ENCODE peak calls at places on chromosome 3, in seven cellular contexts. W, L, G, Z, C, S and R are unnamed samples.

GRCh38 chr3:128488995-128489859 is 3.8 kb downstream of the GATA2 start:
- DNase-seq in W (no peak), L (no peak), G (peak), Z (peak), C (no peak), S (no peak), R (peak)

GRCh38 chr3:107512108-107512507 is 10.7 kb upstream of the BBX start:
- DNase-seq in W (no peak), L (no peak), G (no peak), Z (no peak), C (no peak), S (no peak), R (no peak)

GRCh38 chr3:127720985-127721384 is 48.2 kb downstream of the ABTB1 start:
- DNase-seq in W (no peak), L (no peak), G (peak), Z (no peak), C (no peak), S (no peak), R (no peak)

GRCh38 chr3:78253860-78254259 is 1214.0 kb downstream of the ROBO2 start:
- DNase-seq in W (no peak), L (no peak), G (no peak), Z (no peak), C (no peak), S (no peak), R (no peak)

GRCh38 chr3:40975711-40976121 is 223.6 kb upstream of the CTNNB1 start:
- DNase-seq in W (no peak), L (no peak), G (no peak), Z (no peak), C (no peak), S (no peak), R (no peak)

GRCh38 chr3:111796566-111796965 is 62.5 kb upstream of the PHLDB2 start:
- DNase-seq in W (no peak), L (no peak), G (no peak), Z (no peak), C (no peak), S (no peak), R (no peak)

GRCh38 chr3:127037971-127038446 is 55.1 kb downstream of the PLXNA1 start:
- DNase-seq in W (peak), L (no peak), G (peak), Z (no peak), C (no peak), S (no peak), R (no peak)

GRCh38 chr3:71268462-71268999 is 315.0 kb downstream of the FOXP1 start:
- DNase-seq in W (no peak), L (no peak), G (no peak), Z (no peak), C (no peak), S (no peak), R (no peak)

GRCh38 chr3:131143802-131144201 is 117.1 kb downstream of the NEK11 start:
- DNase-seq in W (no peak), L (no peak), G (no peak), Z (no peak), C (no peak), S (no peak), R (no peak)

GRCh38 chr3:175111036-175111435 is 251.9 kb downstream of the NAALADL2 start:
- DNase-seq in W (peak), L (peak), G (no peak), Z (no peak), C (no peak), S (no peak), R (no peak)

GRCh38 chr3:184255291-184256039 is 5.9 kb downstream of the CAMK2N2 start:
- DNase-seq in W (no peak), L (no peak), G (no peak), Z (no peak), C (no peak), S (no peak), R (peak)

GRCh38 chr3:196007744-196008143 is 74.1 kb downstream of the TFRC start:
- DNase-seq in W (no peak), L (no peak), G (peak), Z (no peak), C (no peak), S (no peak), R (no peak)

GRCh38 chr3:116083686-116084085 is 361.6 kb downstream of the LSAMP start:
- DNase-seq in W (no peak), L (no peak), G (no peak), Z (no peak), C (no peak), S (no peak), R (no peak)

GRCh38 chr3:116877968-116878367 is 168.4 kb downstream of the TUSC7 start:
- DNase-seq in W (no peak), L (no peak), G (no peak), Z (no peak), C (no peak), S (no peak), R (no peak)

GRCh38 chr3:13711911-13712650 is 163.2 kb downstream of the FBLN2 start:
- DNase-seq in W (no peak), L (no peak), G (peak), Z (no peak), C (no peak), S (peak), R (no peak)

GRCh38 chr3:59733041-59733809 is 683.4 kb upstream of the CFAP20DC start:
- DNase-seq in W (no peak), L (no peak), G (no peak), Z (no peak), C (no peak), S (no peak), R (no peak)

GRCh38 chr3:177746259-177747021 is 549.2 kb upstream of the TBL1XR1 start:
- DNase-seq in W (no peak), L (no peak), G (no peak), Z (no peak), C (no peak), S (no peak), R (no peak)

GRCh38 chr3:111936967-111937366 is 41.9 kb upstream of the ABHD10 start:
- DNase-seq in W (no peak), L (no peak), G (no peak), Z (no peak), C (no peak), S (no peak), R (no peak)

GRCh38 chr3:44242716-44243115 is 1.0 kb downstream of the TOPAZ1 start:
- DNase-seq in W (no peak), L (no peak), G (no peak), Z (no peak), C (no peak), S (no peak), R (no peak)

DNA sequence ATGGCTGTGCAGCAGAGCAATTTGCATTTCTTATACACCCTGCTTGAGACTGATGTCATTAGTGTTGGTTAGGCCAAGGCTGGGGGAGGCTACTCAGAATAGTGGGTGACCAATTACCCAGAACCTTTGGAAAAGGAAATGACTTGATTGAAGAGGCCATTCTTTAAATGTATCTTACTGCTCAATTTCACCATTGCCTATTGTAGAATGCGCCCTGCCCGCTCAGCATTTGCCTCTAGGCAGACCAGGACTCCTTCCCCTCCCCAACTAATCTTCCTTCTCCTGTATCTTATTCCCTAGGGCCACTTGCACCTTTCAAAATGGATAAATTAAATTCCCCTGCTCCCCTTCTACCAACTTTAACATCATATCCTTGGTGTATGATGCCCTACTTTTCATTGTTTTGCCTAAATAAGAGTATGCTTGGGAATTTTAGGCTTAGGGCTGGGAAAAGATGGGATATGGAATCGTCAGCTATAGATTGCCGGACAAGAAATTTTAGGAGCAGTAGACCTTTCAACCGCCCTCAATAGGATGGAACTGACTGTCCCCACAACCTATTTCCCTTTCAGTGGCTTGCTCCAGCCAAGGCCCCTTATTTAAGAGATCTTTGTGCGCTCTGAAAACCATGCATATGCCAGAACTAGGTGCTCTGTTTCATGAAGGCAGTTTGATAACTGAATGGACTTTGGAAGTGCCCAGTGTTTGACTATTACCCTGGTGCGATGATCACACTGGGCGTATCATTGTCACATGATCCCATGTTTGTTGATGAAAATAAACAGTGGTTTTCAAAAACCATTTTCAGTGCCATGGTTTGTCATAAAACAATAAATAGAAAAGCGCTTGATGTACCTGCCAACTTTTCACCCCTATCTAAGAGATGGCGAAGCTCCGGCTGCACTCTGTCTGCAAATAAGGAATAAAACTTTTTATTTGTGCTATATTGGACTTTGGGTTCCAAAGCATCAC is 74.4 kb upstream of the TSEN2 start:
- DNase-seq in W (no peak), L (no peak), G (no peak), Z (no peak), C (no peak), S (peak), R (no peak)
- TF ChIP-seq POLR2A in W (no peak), L (no peak), G (no peak), Z (no peak), C (no peak), S (no peak), R (no peak)

DNA sequence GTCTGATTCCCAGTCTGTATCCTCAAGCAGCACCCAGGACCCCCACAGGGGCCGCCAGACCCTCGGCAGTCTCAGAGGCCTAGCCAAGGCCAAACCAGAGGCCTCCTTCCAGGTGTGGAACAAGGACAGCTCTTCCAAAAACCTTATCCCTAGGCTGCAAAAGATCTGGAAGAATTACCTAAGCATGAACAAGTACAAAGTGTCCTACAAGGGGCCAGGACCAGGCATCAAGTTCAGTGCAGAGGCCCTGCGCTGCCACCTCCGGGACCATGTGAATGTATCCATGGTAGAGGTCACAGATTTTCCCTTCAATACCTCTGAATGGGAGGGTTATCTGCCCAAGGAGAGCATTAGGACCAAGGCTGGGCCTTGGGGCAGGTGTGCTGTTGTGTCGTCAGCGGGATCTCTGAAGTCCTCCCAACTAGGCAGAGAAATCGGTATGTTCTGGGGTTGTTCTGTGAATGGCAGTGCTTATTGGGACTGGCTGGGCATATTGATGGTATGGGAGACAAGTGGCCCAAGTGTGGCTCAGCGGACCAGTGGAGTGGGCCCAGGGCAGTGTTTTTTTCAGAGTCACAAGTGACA is 96.3 kb downstream of the RPL39L start:
- DNase-seq in W (no peak), L (no peak), G (no peak), Z (no peak), C (no peak), S (no peak), R (no peak)
- TF ChIP-seq POLR2A in W (no peak), L (no peak), G (no peak), Z (no peak), C (no peak), S (no peak), R (no peak)

DNA sequence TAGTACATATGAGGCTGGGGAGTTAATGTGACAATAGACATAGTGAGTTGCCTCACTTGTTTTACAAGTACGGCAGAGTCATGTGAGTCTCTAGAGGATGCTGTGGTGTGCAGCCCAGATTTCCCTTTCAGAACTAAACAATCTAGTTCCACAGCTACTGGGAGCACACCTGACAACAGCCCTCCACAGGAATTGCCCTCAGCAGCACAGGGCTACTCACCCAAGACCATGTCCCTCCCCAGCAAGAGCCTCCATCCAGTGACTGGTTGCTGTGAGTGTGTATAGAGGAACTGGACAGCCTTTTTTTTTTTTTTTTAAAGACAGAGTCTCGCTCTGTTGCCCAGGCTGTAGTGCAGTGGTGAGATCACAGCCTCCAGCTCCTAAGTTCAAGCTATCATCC is 40.2 kb upstream of the UBE2E2 start:
- DNase-seq in W (no peak), L (no peak), G (no peak), Z (no peak), C (no peak), S (no peak), R (no peak)
- TF ChIP-seq POLR2A in W (no peak), L (no peak), G (no peak), Z (no peak), C (no peak), S (no peak), R (no peak)

GRCh38 chr3:166955549-166955948 is 424.5 kb downstream of the ZBBX start:
- DNase-seq in W (no peak), L (no peak), G (no peak), Z (peak), C (no peak), S (no peak), R (no peak)
- TF ChIP-seq POLR2A in W (no peak), L (no peak), G (no peak), Z (no peak), C (no peak), S (no peak), R (no peak)

GRCh38 chr3:63863150-63864007 is at the start of the genes ATXN7 and THOC7:
- DNase-seq in W (peak), L (peak), G (peak), Z (no peak), C (peak), S (peak), R (peak)
- TF ChIP-seq POLR2A in W (peak), L (no peak), G (no peak), Z (no peak), C (peak), S (no peak), R (peak)

GRCh38 chr3:119310052-119310451 is 15.9 kb downstream of the ARHGAP31 start:
- DNase-seq in W (peak), L (no peak), G (no peak), Z (no peak), C (no peak), S (no peak), R (peak)
- TF ChIP-seq POLR2A in W (no peak), L (no peak), G (no peak), Z (no peak), C (no peak), S (no peak), R (no peak)

DNA sequence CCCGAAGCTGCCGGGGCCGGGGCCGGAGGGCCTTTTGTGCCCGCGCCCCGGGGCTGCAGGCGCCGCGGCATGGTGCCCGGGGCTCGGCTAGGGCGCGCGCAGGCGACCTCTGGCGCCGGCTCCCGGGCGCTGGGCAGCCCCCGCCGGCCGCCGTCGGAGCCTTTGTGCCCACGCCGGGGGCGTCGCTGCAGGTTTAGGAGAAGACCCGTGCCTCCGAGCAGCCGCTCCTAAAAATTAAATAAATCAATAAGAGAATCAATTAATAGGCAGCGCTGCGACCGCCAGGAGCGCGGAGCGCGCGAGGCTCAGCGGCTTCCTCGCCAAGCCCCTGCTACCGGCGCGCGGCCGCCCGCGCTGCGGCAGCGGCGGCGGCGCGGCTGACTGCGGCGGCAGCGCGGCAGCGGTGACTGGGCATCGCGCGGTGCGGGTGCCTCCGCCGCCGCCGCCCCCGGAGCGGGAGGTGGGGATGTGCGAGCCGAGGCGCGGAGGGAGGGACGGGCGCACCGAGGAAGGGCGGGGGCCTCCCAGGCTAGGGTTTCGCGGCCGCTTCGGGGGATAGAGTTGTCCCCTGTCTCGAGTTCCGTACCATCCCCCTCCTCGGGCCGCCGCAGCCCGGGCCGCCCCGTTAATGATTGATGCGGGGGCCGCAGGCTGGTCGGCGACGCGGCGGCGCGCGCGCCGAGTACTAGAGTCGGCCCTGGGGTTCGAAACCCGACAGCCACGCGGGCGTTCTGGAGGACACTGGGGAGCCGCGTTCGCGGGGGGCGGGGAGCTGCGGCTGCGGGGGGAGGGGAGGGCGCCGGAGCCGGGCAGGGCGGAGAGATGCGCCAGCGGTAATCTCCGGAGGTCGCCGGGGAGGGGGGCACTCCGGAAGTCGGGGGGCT is at the start of gene PAQR9:
- DNase-seq in W (no peak), L (no peak), G (no peak), Z (no peak), C (peak), S (no peak), R (no peak)
- TF ChIP-seq POLR2A in W (no peak), L (no peak), G (no peak), Z (no peak), C (no peak), S (no peak), R (no peak)

GRCh38 chr3:45841701-45842491 is at the start of gene LZTFL1:
- DNase-seq in W (peak), L (peak), G (peak), Z (peak), C (peak), S (peak), R (peak)
- TF ChIP-seq POLR2A in W (no peak), L (no peak), G (no peak), Z (peak), C (peak), S (no peak), R (peak)

DNA sequence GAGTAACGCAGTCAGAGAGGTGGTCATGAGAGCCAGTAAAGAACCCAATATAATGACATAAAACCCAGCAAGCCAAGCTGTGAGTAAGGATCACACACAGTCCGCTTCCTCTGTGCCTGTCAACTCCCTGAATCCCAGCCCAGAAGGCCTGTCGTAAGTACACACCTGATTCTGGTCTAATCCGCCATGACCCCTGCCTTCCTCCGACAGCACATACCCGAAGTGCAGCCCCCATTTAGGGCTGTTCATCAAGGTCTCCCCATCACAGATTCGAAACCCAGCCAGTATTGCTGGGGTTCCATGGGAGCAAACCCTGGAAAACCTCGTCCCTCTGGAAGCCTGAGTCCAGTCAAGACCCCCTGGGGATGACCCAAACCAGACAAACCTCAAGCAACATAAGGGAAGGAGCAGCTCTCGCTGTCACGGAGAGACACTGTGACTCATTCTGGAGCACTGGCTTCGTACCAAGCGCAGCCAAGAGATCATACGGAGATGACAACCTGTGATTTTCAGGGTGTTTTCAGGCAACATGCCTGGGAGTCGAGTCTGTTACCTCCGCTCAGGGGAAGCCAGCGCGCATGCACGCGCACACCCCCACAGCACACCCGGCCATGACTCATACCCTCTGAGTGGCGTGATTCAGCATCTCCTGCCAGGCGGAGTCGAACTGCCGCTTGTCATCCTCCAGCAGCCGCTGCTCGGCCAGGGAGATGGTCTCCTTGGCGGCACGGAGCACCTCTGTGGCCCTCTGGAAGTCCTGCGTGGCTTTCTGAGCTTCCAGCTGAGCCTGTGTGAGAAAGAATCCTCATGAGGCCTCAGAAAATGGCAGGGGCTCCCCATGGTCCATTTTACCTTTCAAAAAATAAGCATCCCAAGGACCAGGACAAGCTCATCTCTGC is 63.0 kb downstream of the SH3BP5 start:
- DNase-seq in W (peak), L (peak), G (peak), Z (peak), C (peak), S (peak), R (peak)
- TF ChIP-seq POLR2A in W (peak), L (no peak), G (no peak), Z (no peak), C (peak), S (no peak), R (peak)

DNA sequence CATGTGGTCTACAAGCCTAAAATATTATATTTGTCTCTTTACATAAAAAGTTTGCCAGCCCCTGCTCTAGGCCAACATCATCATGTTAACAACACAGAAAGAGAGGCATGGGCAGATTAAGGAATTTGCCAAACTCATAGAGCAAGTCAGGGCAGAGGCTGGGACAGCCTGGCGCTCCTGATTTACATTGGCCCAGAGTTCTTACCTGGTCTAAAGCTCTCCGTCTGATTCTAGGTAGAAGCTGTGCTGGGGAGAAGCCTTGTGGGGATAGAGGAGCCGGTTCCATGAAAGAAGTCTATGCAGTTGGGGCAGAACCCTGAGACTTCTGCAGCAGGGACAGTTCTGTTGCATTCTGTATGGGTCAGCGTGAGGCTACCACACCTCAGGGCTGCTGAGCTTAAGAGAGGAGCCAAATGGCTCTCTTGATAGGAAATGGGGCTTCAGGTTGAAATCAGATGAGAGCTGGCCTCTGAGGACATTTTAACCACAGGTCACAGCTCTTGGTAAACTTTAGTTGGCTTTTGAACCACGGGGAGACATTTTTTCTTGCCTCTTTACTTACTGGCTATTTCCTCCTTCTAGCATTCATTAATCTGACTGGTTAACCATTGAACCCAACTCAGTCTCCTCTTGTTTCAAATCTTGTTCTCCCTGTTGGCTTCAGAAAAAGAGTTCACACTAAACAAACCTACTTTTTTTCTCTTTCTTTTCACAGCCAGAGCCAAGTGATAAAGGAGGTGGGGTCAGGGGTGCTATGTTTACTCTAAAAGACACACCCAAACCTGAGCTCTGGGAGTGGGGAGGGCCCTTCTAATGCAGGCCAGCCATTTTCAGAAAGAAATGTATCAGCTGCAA is 250.7 kb downstream of the OPA1 start:
- DNase-seq in W (no peak), L (no peak), G (no peak), Z (no peak), C (no peak), S (peak), R (no peak)
- TF ChIP-seq POLR2A in W (no peak), L (no peak), G (no peak), Z (no peak), C (no peak), S (no peak), R (no peak)